ENCODE peak calls at places on chromosomes 3 and 15, in four cellular contexts. U is K562, O is GM12891, D is GM12878. L is an unnamed sample.
A peak's percentile ranks its signal among the peaks of the same experiment; 100 is the strongest.

GRCh38 chr3:181932039-181932438 is 220.3 kb downstream of the SOX2 start:
- DNase-seq in O (no peak), U (no peak), D (peak; percentile 61), L (no peak)

GRCh38 chr3:40137586-40138295 is 171.8 kb upstream of the EIF1B start:
- DNase-seq in D (no peak), O (no peak), U (no peak), L (no peak)

GRCh38 chr3:132593241-132593949 is 3.7 kb upstream of the ACKR4 start:
- DNase-seq in U (no peak), O (no peak), D (no peak), L (no peak)

GRCh38 chr3:193157051-193157450 is 84.0 kb upstream of the PLAAT1 start:
- DNase-seq in O (no peak), U (peak; percentile 0), D (no peak), L (no peak)

GRCh38 chr3:189921770-189922169 is 198.9 kb downstream of the P3H2 start:
- DNase-seq in U (no peak), D (no peak), O (no peak), L (no peak)

GRCh38 chr3:29919551-29919950 is 638.7 kb downstream of the RBMS3 start:
- DNase-seq in U (no peak), O (no peak), D (no peak), L (no peak)

GRCh38 chr3:111584724-111585123 is 10.4 kb downstream of the ZBED2 start:
- DNase-seq in U (no peak), D (no peak), O (no peak), L (no peak)

GRCh38 chr3:145750657-145751056 is 410.3 kb downstream of the PLOD2 start:
- DNase-seq in D (no peak), O (no peak), U (no peak), L (no peak)

GRCh38 chr3:80097674-80098073 is 329.9 kb upstream of the ROBO1 start:
- DNase-seq in U (no peak), D (no peak), O (no peak), L (no peak)

GRCh38 chr3:52827866-52828376 is 2.6 kb downstream of the ITIH4 start:
- DNase-seq in U (no peak), O (no peak), D (no peak), L (no peak)

GRCh38 chr15:29065571-29065970 is 179.8 kb downstream of the APBA2 start:
- DNase-seq in D (no peak), U (no peak), O (no peak), L (no peak)

GRCh38 chr3:39637807-39638206 is 170.3 kb downstream of the MOBP start:
- DNase-seq in D (no peak), U (peak; percentile 35), O (no peak), L (no peak)

GRCh38 chr3:20039765-20040475 is at the start of gene KAT2B:
- DNase-seq in D (no peak), U (peak; percentile 90), O (peak; percentile 69), L (peak; percentile 82)

GRCh38 chr15:87416591-87417257 is 839.8 kb downstream of the NTRK3 start:
- DNase-seq in U (no peak), O (no peak), D (no peak), L (no peak)

GRCh38 chr3:186290791-186291190 is 71.2 kb downstream of the DGKG start:
- DNase-seq in D (no peak), O (no peak), U (no peak), L (no peak)

GRCh38 chr15:81419304-81419943 is 45.4 kb upstream of the TMC3 start:
- DNase-seq in O (no peak), D (no peak), U (no peak), L (no peak)

GRCh38 chr15:61137139-61137792 is 91.8 kb downstream of the RORA start:
- DNase-seq in D (no peak), O (no peak), U (no peak), L (no peak)

GRCh38 chr3:174403831-174404230 is 455.3 kb upstream of the NAALADL2 start:
- DNase-seq in D (no peak), O (no peak), U (no peak), L (no peak)

GRCh38 chr3:185332026-185332735 is 30.8 kb upstream of the MAP3K13 start:
- DNase-seq in D (peak; percentile 52), U (no peak), O (no peak), L (peak; percentile 48)

DNA sequence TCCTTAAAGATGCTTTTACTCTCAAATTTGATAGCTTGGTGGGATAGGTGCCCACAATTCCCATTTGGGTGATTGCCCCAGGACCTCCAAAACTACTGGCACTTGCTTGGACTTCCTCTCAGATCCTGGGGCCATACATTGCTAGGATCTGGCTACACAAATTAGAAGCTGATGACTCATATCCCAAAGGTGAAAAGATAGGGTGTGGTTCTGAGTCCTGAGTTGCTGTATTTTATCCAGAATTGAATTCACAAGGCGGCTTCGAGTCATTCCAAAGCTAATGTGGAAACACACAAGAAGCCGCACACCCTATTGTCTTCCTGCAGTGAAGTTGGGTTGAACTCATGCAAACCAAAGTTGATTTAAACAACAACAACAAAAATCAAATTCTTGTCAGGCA is 53.4 kb downstream of the DUT start:
- DNase-seq in U (no peak), O (no peak), D (no peak), L (no peak)
- TF ChIP-seq SPI1 in U (no peak), O (no peak), D (no peak), L (no peak)

DNA sequence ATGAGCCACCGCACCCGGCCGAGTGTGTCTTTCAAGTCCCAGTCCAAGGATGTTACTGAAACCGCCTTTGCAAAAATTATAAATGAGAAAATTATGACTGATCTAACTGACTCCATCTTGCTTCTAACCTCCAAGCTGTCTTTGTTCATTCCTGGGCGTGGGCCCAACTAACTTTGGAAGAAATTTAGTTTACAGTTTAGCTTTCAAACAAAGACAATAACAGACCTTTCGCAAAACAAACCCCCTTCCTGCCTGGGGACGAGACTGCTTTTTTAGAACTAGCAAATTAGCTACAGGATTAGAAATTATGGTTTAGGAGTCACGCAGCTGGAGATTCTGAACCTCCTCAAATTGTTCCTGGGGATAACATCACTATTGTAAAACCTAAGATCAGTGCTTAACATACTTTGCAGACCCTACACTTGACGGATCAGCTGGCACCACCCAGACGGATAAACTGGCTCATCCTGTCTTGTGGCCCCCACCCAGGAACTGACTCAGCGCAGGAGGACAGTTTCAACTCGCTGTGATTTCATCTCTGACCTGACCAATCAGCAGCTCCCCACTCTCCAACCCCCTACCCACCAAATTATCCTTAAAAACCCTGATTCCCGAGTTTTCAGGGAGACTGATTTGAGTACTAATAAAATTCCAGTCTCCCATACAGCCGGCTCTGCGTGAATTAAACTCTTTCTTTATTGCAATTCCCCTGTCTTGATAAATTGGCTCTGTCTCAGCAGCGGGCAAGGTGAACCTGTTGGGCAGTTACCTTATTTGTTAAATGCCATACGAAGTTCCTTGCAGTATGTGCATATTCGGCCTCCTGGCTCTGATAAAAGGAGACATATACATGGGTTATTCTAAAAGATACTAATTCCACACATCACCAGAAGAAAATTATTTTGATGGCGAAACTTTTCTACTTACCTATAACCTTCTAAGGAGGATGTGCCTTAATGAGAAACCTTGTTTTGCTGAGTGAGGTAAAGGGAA is 23.6 kb downstream of the NANOGP8 start:
- DNase-seq in U (no peak), O (no peak), D (no peak), L (no peak)
- TF ChIP-seq SPI1 in U (no peak), O (no peak), D (no peak), L (no peak)

GRCh38 chr3:170712798-170713197 is 126.9 kb upstream of the SLC7A14 start:
- DNase-seq in D (no peak), U (no peak), O (no peak), L (no peak)

GRCh38 chr3:170712336-170712735 is 126.5 kb upstream of the SLC7A14 start:
- DNase-seq in O (no peak), U (no peak), D (no peak), L (no peak)

GRCh38 chr3:170713648-170714047 is 127.8 kb upstream of the SLC7A14 start:
- DNase-seq in D (no peak), U (no peak), O (no peak), L (no peak)

GRCh38 chr3:170714151-170714550 is 128.3 kb upstream of the SLC7A14 start:
- DNase-seq in O (no peak), U (no peak), D (no peak), L (no peak)

DNA sequence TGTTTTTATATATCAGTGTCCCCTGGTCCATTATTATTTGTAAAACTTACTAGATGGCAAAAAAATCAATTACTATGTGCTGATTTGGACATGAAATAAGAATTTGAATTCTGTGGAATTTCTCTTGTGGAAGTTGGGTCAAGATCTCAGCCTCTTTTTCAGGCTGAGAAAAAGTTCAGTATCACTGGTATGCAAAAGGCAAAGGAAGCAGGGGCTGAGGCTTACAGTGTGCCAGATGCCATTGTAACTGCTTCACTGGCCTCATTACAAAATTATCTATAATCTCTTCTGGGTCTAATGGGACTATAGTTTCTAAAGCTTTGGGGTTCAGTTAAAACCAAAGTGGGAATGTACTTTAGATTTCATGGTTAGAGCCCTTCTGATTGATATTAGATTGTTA is 125.9 kb upstream of the SLC7A14 start:
- DNase-seq in D (no peak), O (no peak), U (no peak), L (no peak)
- TF ChIP-seq SPI1 in D (no peak), O (no peak), U (no peak), L (no peak)

DNA sequence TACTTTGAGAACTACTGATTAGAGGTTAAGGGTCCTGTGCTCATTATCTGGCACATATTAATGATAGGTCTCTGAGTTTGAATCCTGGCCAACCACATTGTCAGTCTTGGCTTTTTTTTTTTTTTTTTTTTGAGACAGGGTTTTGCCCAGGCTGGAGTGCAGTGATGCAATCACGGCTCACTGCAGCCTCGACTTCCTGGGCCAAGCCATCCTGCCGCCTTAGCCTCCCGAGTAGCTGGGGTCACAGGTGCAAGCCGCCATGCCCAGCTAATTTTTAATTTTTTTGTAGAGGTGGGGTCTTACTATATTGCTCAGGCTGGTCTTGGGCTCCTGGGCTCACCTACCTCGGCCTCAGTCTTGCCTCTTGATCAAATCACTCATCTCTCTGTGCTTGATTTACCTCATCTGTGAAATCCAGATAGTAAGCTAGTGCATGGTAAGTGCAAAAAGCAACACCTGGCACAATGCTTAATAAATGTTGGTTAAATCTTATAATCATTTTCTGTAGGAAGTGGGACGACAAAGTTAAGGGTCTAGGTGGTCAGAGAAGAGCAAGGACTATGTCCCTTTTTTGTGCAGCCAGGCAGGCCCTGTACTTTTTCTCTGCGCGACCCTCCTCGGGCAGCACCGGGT is 431 bp upstream of the PCCB start:
- DNase-seq in U (no peak), O (no peak), D (no peak), L (peak; percentile 49)
- TF ChIP-seq SPI1 in U (no peak), O (no peak), D (no peak), L (no peak)

DNA sequence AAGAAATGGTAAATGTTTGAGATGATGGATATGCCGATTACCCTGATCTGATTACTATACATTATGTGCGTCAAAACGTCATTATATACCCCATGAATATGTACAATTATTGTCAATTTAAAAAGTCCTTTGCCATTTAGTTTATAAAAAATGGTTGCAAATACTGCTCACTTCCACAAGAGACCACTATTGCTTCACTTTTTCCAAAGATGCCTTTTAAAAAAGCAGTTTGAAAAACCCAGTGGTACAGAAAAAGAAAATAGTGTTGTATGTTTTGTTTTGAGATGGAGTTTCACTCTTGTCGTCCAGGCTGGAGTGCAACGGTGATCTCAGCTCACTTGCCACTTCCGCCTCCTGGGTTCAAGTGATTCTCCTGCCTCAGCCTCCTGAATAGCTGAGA is 39.3 kb downstream of the EDEM1 start:
- DNase-seq in O (no peak), U (no peak), D (no peak), L (no peak)
- TF ChIP-seq SPI1 in O (no peak), U (no peak), D (no peak), L (no peak)

GRCh38 chr3:119891944-119892721 is 110.2 kb downstream of the NR1I2 start:
- DNase-seq in D (peak; percentile 30), U (peak; percentile 6), O (no peak), L (peak; percentile 58)
- TF ChIP-seq SPI1 in D (no peak), U (no peak), O (no peak), L (no peak)